ENCODE peak calls at places on chromosome 17, in nine cellular contexts. L is OCI-LY7, W is psoas muscle, K is stomach, B is breast epithelium, D is tibial nerve, Q is adrenal gland, V is AG04450, R is thyroid gland. F is an unnamed sample. For H3K9me3, the result is how much of the 10 kb centered on the place peaks cover.

GRCh38 chr17:39294060-39294459 is 68.3 kb upstream of the STAC2 start:
- DNase-seq in D (no peak), B (no peak), Q (no peak), R (no peak), V (no peak), K (no peak), L (no peak), W (no peak), F (no peak)

GRCh38 chr17:35242158-35242804 is 591 bp upstream of the SLFN5 start:
- DNase-seq in Q (peak), K (peak), B (peak), L (peak), D (peak), V (no peak), R (peak), W (peak), F (peak)

GRCh38 chr17:50206604-50207293 is 5.3 kb upstream of the COL1A1 start:
- DNase-seq in R (no peak), V (no peak), Q (no peak), B (no peak), W (no peak), K (no peak), D (no peak), L (no peak), F (no peak)

GRCh38 chr17:9016941-9017552 is 4.3 kb upstream of the NTN1 start:
- DNase-seq in K (peak), L (no peak), D (no peak), R (no peak), B (no peak), V (no peak), Q (no peak), W (no peak), F (no peak)

GRCh38 chr17:65833214-65833613 is 271.8 kb upstream of the AXIN2 start:
- DNase-seq in V (no peak), R (no peak), D (no peak), L (no peak), Q (no peak), K (no peak), W (no peak), B (no peak), F (no peak)

GRCh38 chr17:78517421-78517820 is 59.8 kb downstream of the DNAH17 start:
- DNase-seq in R (no peak), W (no peak), Q (no peak), V (no peak), D (no peak), B (no peak), L (no peak), K (no peak), F (no peak)

GRCh38 chr17:57957120-57957850 is 2.1 kb upstream of the CUEDC1 start:
- DNase-seq in D (no peak), V (no peak), K (peak), Q (peak), B (no peak), R (no peak), W (peak), L (no peak), F (no peak)

GRCh38 chr17:78862073-78863023 is 21.7 kb upstream of the USP36 start:
- DNase-seq in B (no peak), K (peak), Q (peak), W (peak), V (peak), L (no peak), D (peak), R (peak), F (no peak)

GRCh38 chr17:29250666-29251065 is 4.0 kb downstream of the CRYBA1 start:
- DNase-seq in K (no peak), V (peak), Q (no peak), R (no peak), L (no peak), W (no peak), B (no peak), D (no peak), F (no peak)

GRCh38 chr17:64984181-64984580 is 64.9 kb upstream of the LRRC37A3 start:
- DNase-seq in D (no peak), B (no peak), V (no peak), L (no peak), W (no peak), Q (peak), K (no peak), R (no peak), F (no peak)

GRCh38 chr17:17740627-17741237 is 59.5 kb downstream of the RAI1 start:
- DNase-seq in K (no peak), D (no peak), B (no peak), L (no peak), R (no peak), Q (no peak), W (no peak), V (no peak), F (peak)

GRCh38 chr17:75048396-75048933 is 1.4 kb downstream of the KCTD2 start:
- DNase-seq in R (no peak), W (no peak), L (no peak), V (no peak), K (peak), B (no peak), D (no peak), Q (peak), F (no peak)

GRCh38 chr17:2724783-2725164 is 13.2 kb upstream of the CLUH start:
- DNase-seq in V (no peak), L (no peak), B (no peak), W (no peak), K (peak), R (no peak), Q (no peak), D (no peak), F (no peak)

GRCh38 chr17:28701987-28702751 is 9.5 kb downstream of the PROCA1 start:
- DNase-seq in B (no peak), L (no peak), Q (no peak), R (no peak), V (no peak), D (no peak), K (no peak), W (no peak), F (no peak)

GRCh38 chr17:22142091-22142490 is 449.8 kb downstream of the KCNJ18 start:
- DNase-seq in D (no peak), B (no peak), Q (no peak), L (no peak), R (no peak), W (no peak), V (no peak), K (no peak), F (no peak)

GRCh38 chr17:22145605-22146178 is 453.4 kb downstream of the KCNJ18 start:
- DNase-seq in B (no peak), R (no peak), V (no peak), W (peak), Q (no peak), K (no peak), L (no peak), D (no peak), F (no peak)
- H3K9me3 ChIP-seq in B (under half), R (under half), V (under half), W (under half), Q (under half), K (under half), L (under half), D (under half), F (under half)

DNA sequence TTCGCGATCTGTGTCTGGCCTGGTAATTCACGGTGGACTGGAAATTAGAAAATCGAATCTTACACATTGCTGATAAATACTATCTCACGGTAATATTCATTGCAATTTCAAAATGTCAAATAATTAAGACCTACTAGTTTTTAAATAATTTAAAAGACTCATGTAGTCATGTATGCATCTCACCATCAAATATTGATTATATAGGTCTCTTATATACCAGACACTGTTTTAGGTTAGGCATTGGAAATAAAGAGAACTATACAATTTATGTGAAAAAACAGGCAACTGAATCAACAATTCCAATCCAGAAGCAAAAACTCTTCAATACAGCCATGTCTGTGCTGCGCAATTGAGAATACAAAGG is 7.5 kb upstream of the PIRT start:
- DNase-seq in D (no peak), K (no peak), Q (no peak), W (no peak), B (no peak), V (no peak), L (no peak), R (no peak), F (no peak)
- TF ChIP-seq CTCF in D (no peak), K (no peak), Q (no peak), W (no peak), B (no peak), V (no peak), L (no peak), R (no peak), F (peak)

GRCh38 chr17:81722184-81723120 is 10.4 kb downstream of the SLC25A10 start:
- DNase-seq in R (peak), B (peak), Q (peak), W (no peak), V (no peak), K (peak), D (no peak), L (no peak), F (no peak)

GRCh38 chr17:81720267-81721071 is 8.4 kb downstream of the SLC25A10 start:
- DNase-seq in V (no peak), L (no peak), R (no peak), W (no peak), K (no peak), D (no peak), Q (no peak), B (no peak), F (no peak)

GRCh38 chr17:81717049-81717765 is 5.1 kb downstream of the SLC25A10 start:
- DNase-seq in B (no peak), D (no peak), L (no peak), Q (no peak), V (no peak), W (no peak), R (no peak), K (no peak), F (no peak)

GRCh38 chr17:81717766-81718089 is 5.6 kb downstream of the SLC25A10 start:
- DNase-seq in K (no peak), D (no peak), B (no peak), Q (no peak), L (no peak), R (no peak), W (no peak), V (no peak), F (no peak)

GRCh38 chr17:81719410-81720266 is 7.6 kb downstream of the SLC25A10 start:
- DNase-seq in K (no peak), R (no peak), B (no peak), V (no peak), D (no peak), L (no peak), Q (no peak), W (no peak), F (peak)
- H3K27ac ChIP-seq in K (no peak), R (no peak), B (no peak), V (no peak), D (no peak), L (no peak), Q (no peak), W (no peak), F (no peak)

DNA sequence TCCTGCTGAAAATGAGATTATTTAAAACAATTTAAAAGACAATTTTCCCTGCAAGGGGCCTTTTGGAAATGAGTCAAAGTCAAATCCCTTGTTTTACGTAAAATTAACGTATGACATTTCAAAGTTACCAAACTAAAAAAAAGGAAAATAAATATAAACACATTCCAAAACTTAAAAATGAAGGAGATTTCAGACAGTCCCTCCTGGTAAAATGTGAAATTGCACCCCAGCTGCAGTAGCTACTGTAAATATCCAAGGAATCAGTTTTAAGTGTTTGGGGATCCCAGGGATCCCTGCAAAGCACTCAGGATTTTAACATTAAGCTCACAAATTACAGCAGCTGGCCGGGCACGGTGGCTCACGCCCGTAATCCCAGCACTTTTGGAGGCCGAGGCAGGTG is 63.3 kb downstream of the NXN start:
- DNase-seq in V (no peak), K (no peak), Q (no peak), D (no peak), R (no peak), L (no peak), W (no peak), B (no peak), F (no peak)
- H3K9me3 ChIP-seq in V (under half), K (under half), Q (under half), D (under half), R (under half), L (under half), W (under half), B (under half), F (under half)